ENCODE peak calls at places on chromosome 20, in four cellular contexts. J is IMR-90, W is hepatocyte, A is HCT116. K is an unnamed sample.
A peak's percentile ranks its signal among the peaks of the same experiment; 100 is the strongest.

GRCh38 chr20:59028812-59029211 is 3.3 kb downstream of the ATP5F1E start:
- DNase-seq in A (no peak), J (peak; percentile 25), W (no peak), K (no peak)

GRCh38 chr20:45378191-45378590 is at the start of gene TP53TG5:
- DNase-seq in A (no peak), W (no peak), J (no peak), K (no peak)

GRCh38 chr20:30489604-30490003 is 767.9 kb upstream of the DEFB115 start:
- DNase-seq in A (no peak), W (no peak), J (no peak), K (no peak)

GRCh38 chr20:63118786-63119450 is 97.0 kb downstream of the YTHDF1 start:
- DNase-seq in A (no peak), W (no peak), J (no peak), K (no peak)

GRCh38 chr20:19757973-19758887 is at the start of gene RIN2:
- DNase-seq in J (peak; percentile 87), W (peak; percentile 98), A (peak; percentile 21), K (peak; percentile 50)

GRCh38 chr20:31913431-31914157 is 38.3 kb downstream of the PDRG1 start:
- DNase-seq in A (no peak), J (no peak), W (no peak), K (no peak)

GRCh38 chr20:60113771-60114170 is 155.5 kb downstream of the CDH26 start:
- DNase-seq in J (no peak), A (no peak), W (no peak), K (no peak)

GRCh38 chr20:38301283-38301682 is 2.7 kb upstream of the BPI start:
- DNase-seq in A (no peak), J (no peak), W (no peak), K (no peak)

GRCh38 chr20:15734054-15734453 is 839.2 kb downstream of the KIF16B start:
- DNase-seq in J (no peak), W (no peak), A (no peak), K (no peak)

GRCh38 chr20:54566224-54566750 is 90.9 kb downstream of the DOK5 start:
- DNase-seq in A (no peak), J (no peak), W (no peak), K (no peak)

GRCh38 chr20:24360531-24360930 is 108.9 kb upstream of the SYNDIG1 start:
- DNase-seq in J (no peak), W (no peak), A (no peak), K (no peak)

GRCh38 chr20:44187763-44188709 is 1.0 kb upstream of the JPH2 start:
- DNase-seq in J (peak; percentile 32), W (no peak), A (no peak), K (no peak)

GRCh38 chr20:15682690-15683089 is 890.6 kb downstream of the KIF16B start:
- DNase-seq in W (no peak), A (no peak), J (no peak), K (no peak)

GRCh38 chr20:47720636-47721427 is 64.4 kb downstream of the SULF2 start:
- DNase-seq in A (no peak), J (peak; percentile 12), W (no peak), K (no peak)

GRCh38 chr20:5353624-5354496 is 37.1 kb upstream of the PROKR2 start:
- DNase-seq in J (peak; percentile 44), A (peak; percentile 40), W (peak; percentile 17), K (no peak)

GRCh38 chr20:45985573-45985972 is 13.6 kb upstream of the ZNF335 start:
- DNase-seq in J (no peak), W (no peak), A (no peak), K (no peak)

GRCh38 chr20:9062066-9062465 is 6.8 kb upstream of the PLCB4 start:
- DNase-seq in J (no peak), W (no peak), A (no peak), K (no peak)

GRCh38 chr20:63130654-63131577 is 85.0 kb downstream of the YTHDF1 start:
- DNase-seq in A (no peak), W (no peak), J (no peak), K (no peak)

GRCh38 chr20:64246616-64247311 is 8.8 kb upstream of the PCMTD2 start:
- DNase-seq in A (no peak), W (no peak), J (no peak), K (no peak)

GRCh38 chr20:14498809-14499208 is 161.4 kb upstream of the FLRT3 start:
- DNase-seq in W (peak; percentile 16), A (no peak), J (no peak), K (no peak)

GRCh38 chr20:6053776-6054688 is at the start of gene LRRN4:
- DNase-seq in A (peak; percentile 19), W (peak; percentile 30), J (peak; percentile 26), K (peak; percentile 56)

GRCh38 chr20:49245921-49246740 is 26.9 kb downstream of the DDX27 start:
- DNase-seq in A (peak; percentile 23), W (peak; percentile 55), J (peak; percentile 55), K (no peak)

GRCh38 chr20:38610521-38610920 is 8.9 kb downstream of the ARHGAP40 start:
- DNase-seq in A (no peak), W (no peak), J (peak; percentile 6), K (no peak)

GRCh38 chr20:37567671-37568588 is 40.3 kb upstream of the BLCAP start:
- DNase-seq in J (no peak), W (no peak), A (no peak), K (no peak)

GRCh38 chr20:50381053-50381732 is 129.0 kb upstream of the PTPN1 start:
- DNase-seq in J (no peak), A (no peak), W (no peak), K (no peak)

GRCh38 chr20:37239026-37239451 is 22.6 kb downstream of the GHRH start:
- DNase-seq in A (no peak), J (peak; percentile 10), W (no peak), K (no peak)

GRCh38 chr20:50278684-50279531 is 88.3 kb downstream of the CEBPB start:
- DNase-seq in A (peak; percentile 40), J (no peak), W (peak; percentile 61), K (no peak)

DNA sequence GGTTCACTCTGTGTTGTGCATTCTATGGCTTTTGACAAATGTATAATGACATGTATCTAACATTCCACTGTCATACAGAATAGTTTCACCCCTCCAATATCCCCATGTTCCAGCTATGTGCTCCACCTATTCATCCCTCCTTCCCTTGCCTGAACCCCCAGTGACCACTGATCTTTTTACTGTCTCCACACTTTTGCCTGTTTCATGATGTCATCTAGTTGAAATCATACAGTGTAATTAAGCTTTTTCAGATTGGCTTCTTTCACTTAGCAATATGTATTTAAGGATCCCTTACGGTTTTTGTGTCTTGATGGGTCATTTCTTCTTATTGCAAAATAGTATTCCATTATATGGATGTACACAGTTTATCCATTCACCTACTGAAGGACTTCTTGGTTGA is 39.8 kb downstream of the TGM6 start:
- DNase-seq in J (no peak), W (no peak), A (no peak), K (no peak)
- H3K9me3 ChIP-seq in J (no peaks in the 10 kb centered on the region), W (no peaks in the 10 kb centered on the region), A (no peaks in the 10 kb centered on the region), K (no peaks in the 10 kb centered on the region)

GRCh38 chr20:40766081-40766480 is 77.0 kb upstream of the MAFB start:
- DNase-seq in J (no peak), W (no peak), A (no peak), K (no peak)

GRCh38 chr20:40768105-40768504 is 79.1 kb upstream of the MAFB start:
- DNase-seq in W (no peak), A (no peak), J (no peak), K (no peak)

GRCh38 chr20:40767530-40767924 is 78.5 kb upstream of the MAFB start:
- DNase-seq in A (no peak), W (no peak), J (no peak), K (no peak)

GRCh38 chr20:40769677-40770285 is 80.7 kb upstream of the MAFB start:
- DNase-seq in J (no peak), W (no peak), A (no peak), K (no peak)

DNA sequence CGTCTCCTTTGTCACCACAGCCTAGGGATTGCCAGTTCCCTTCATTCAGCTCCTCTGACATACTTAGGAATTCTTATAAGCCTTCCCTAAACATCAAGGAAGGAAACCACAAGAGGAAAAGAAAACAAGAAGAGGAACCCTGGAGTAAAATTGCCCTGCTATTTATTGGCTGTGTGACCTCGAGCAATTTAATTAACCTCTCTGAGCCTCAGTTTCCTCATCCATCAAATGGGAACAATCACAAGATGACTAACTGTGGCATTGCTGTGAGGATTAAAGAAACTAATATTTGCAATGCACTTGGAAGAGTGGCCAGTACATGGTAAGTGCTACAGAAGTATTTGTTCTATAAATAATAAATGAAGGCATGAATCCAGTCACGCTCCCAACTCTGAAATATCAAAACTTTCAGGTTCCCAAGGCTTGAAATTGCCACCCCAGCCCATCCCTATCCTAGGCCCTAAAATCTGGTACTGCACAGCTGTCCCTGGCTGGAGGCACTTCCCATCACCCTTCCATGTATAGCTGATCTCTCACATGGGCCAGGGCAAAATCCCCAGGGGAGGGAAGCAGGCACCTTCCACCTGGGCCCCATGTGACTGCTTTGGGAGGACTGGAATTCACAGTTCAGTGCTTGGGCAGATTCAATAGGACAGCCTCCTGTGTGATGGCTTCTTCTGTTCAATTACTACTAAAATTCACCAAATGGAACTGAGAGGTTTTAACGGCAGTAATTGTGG is 77.9 kb upstream of the MAFB start:
- DNase-seq in J (no peak), A (no peak), W (no peak), K (no peak)
- H2AFZ ChIP-seq in J (no peak overlapping the region), A (no peak overlapping the region), W (no peak overlapping the region), K (no peak overlapping the region)

DNA sequence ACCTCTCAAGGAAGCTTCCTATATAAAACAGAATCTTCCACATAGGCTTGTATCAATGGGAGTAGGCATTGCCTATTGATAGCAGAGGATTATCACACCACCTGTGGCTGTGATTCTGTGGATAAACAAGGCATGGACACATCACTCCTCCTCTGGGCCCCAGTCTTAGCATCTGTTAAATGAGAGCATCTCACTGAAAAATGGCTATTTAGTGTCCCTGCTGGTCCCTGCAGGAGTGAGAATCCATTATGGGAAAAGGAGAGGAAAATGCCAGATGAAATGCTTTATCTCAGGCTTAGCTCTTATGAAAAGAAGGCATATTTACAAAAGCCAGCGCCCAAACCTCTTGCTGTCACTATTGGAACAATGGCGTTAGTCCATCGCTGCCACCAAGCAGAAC is 658.5 kb upstream of the CHD6 start:
- DNase-seq in J (no peak), W (no peak), A (no peak), K (no peak)
- H3K9me3 ChIP-seq in J (peaks cover 20% of the 10 kb centered on the region), W (no peaks in the 10 kb centered on the region), A (no peaks in the 10 kb centered on the region), K (no peaks in the 10 kb centered on the region)

DNA sequence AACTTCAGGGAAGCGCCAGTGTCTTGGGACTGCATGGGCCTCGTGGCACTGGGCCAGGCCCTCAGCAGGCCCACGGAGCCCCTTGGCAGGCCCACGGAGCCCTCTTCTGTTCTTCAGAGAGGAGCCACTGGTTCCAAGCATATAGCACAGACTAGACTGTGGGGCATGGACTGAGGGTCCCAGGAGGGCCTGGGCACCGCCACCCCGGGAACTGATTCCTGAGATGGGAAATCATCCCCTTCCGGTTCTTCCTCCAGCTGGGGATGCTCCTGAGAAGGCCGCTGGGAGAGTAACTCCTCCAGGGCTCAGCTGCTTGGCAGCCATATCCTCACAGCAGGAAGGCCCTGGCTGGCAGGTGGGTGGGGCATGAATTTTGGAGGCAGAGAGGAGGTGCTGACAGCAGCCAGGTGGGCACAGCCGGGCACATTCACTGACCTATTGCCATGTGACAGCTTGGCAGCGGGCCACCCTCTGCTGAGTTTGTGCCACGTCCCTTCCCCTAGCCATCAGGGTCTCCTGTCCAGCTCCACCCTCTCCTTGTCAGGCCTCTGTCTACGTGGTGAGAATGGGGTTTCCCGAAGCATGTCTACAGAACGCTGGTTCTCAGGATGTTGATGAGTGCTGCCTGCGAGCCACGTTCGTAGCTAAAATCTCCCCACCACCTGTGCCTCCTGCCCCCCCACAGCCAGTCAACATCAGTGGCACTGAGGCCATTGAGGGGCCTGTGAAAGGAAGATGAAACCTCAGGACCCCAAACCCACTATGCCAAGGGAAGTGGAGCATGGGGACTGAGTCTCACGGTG is 152.1 kb downstream of the TAF4 start:
- DNase-seq in J (no peak), A (no peak), W (no peak), K (no peak)
- H2AFZ ChIP-seq in J (no peak overlapping the region), A (no peak overlapping the region), W (no peak overlapping the region), K (no peak overlapping the region)